ENCODE peak calls at places on chromosomes 2 and 18, in nine cellular contexts. H is stimulated activated CD4-positive, alpha-beta T cell treated with anti-CD3 and anti-CD28 coated beads, Interleukin-1b, Interleukin-23, amount 100 ng/mL, for 4 hours; Z is EL; N is HCEC 1CT; L is NCI-H1436 treated with DMSO at 0.1 percent for 48 hours; B is ELR; V is keratinocyte; D is kidney tubule cell; R is stimulated activated CD8-positive, alpha-beta memory T cell treated with anti-CD3 and anti-CD28 coated beads, Interleukin-12 subunit alpha, Interleukin-12 subunit beta, amount 100 ng/mL, for 4 hours. P is an unnamed sample.

GRCh38 chr2:70759446-70759845 is 8.6 kb downstream of the ADD2 start:
- DNase-seq in H (no peak), Z (no peak), N (no peak), L (no peak), B (no peak), V (no peak), D (no peak), R (no peak), P (no peak)

GRCh38 chr2:97849881-97850540 is 136.6 kb downstream of the ZAP70 start:
- DNase-seq in H (no peak), Z (peak; percentile 6), N (no peak), L (no peak), B (peak; percentile 46), V (peak; percentile 23), D (no peak), R (no peak), P (no peak)

GRCh38 chr18:50126466-50126865 is 68.5 kb downstream of the MYO5B start:
- DNase-seq in H (no peak), Z (no peak), N (no peak), L (no peak), B (no peak), V (no peak), D (peak; percentile 81), R (no peak), P (no peak)

GRCh38 chr18:67876866-67877265 is 360.3 kb upstream of the DSEL start:
- DNase-seq in H (no peak), Z (no peak), N (no peak), L (no peak), B (no peak), V (no peak), D (no peak), R (no peak), P (no peak)

GRCh38 chr2:238920053-238920452 is 72.2 kb downstream of the TWIST2 start:
- DNase-seq in H (no peak), Z (no peak), N (no peak), L (no peak), B (no peak), V (no peak), D (no peak), R (no peak), P (no peak)

GRCh38 chr2:27369471-27370025 is 590 bp downstream of the EIF2B4 start:
- DNase-seq in H (no peak), Z (peak; percentile 64), N (peak; percentile 37), L (no peak), B (peak; percentile 66), V (no peak), D (peak; percentile 64), R (no peak), P (peak; percentile 64)

GRCh38 chr2:160322320-160322719 is 122.2 kb upstream of the ITGB6 start:
- DNase-seq in H (no peak), Z (no peak), N (no peak), L (no peak), B (no peak), V (no peak), D (no peak), R (no peak), P (no peak)

GRCh38 chr2:202633470-202633869 is 1.3 kb upstream of the FAM117B start:
- DNase-seq in H (no peak), Z (no peak), N (no peak), L (no peak), B (no peak), V (no peak), D (no peak), R (no peak), P (no peak)

GRCh38 chr18:58360324-58360723 is 268.6 kb downstream of the ALPK2 start:
- DNase-seq in H (no peak), Z (no peak), N (no peak), L (no peak), B (no peak), V (no peak), D (no peak), R (no peak), P (no peak)